ENCODE peak calls at places on chromosomes 1 and 21, in six cellular contexts. One of them, this sample, is unnamed.

GRCh38 chr1:162629651-162630050 is 2.6 kb upstream of the DDR2 start:
- DNase-seq in pancreas: no peak
- DNase-seq in BJ: peak; percentile 76
- DNase-seq in uterus: no peak
- DNase-seq in stomach: no peak
- DNase-seq in foreskin fibroblast: peak; percentile 82
- DNase-seq in this sample: no peak

GRCh38 chr1:78070758-78071157 is 25.0 kb downstream of the GIPC2 start:
- DNase-seq in pancreas: no peak
- DNase-seq in stomach: no peak
- DNase-seq in uterus: no peak
- DNase-seq in BJ: peak; percentile 74
- DNase-seq in foreskin fibroblast: peak; percentile 88
- DNase-seq in this sample: peak; percentile 47

GRCh38 chr1:210446479-210446878 is 117.8 kb downstream of the HHAT start:
- DNase-seq in uterus: no peak
- DNase-seq in foreskin fibroblast: peak; percentile 30
- DNase-seq in BJ: no peak
- DNase-seq in stomach: no peak
- DNase-seq in pancreas: no peak
- DNase-seq in this sample: no peak

GRCh38 chr21:25701529-25701928 is 33.2 kb downstream of the ATP5PF start:
- DNase-seq in stomach: no peak
- DNase-seq in pancreas: no peak
- DNase-seq in foreskin fibroblast: no peak
- DNase-seq in BJ: no peak
- DNase-seq in uterus: no peak
- DNase-seq in this sample: no peak

GRCh38 chr1:176638713-176639112 is 175.7 kb downstream of the PAPPA2 start:
- DNase-seq in stomach: no peak
- DNase-seq in BJ: no peak
- DNase-seq in uterus: peak; percentile 51
- DNase-seq in pancreas: no peak
- DNase-seq in foreskin fibroblast: no peak
- DNase-seq in this sample: no peak

GRCh38 chr1:42935313-42935624 is 23.4 kb downstream of the SLC2A1 start:
- DNase-seq in uterus: no peak
- DNase-seq in pancreas: peak; percentile 40
- DNase-seq in stomach: peak; percentile 43
- DNase-seq in foreskin fibroblast: no peak
- DNase-seq in BJ: no peak
- DNase-seq in this sample: no peak

GRCh38 chr1:47997289-47998200 is at the start of gene TRABD2B:
- DNase-seq in pancreas: peak; percentile 59
- DNase-seq in BJ: no peak
- DNase-seq in foreskin fibroblast: peak; percentile 91
- DNase-seq in stomach: peak; percentile 79
- DNase-seq in uterus: peak; percentile 81
- DNase-seq in this sample: no peak

GRCh38 chr1:30789388-30790255 is 32.0 kb upstream of the LAPTM5 start:
- DNase-seq in stomach: no peak
- DNase-seq in pancreas: no peak
- DNase-seq in foreskin fibroblast: no peak
- DNase-seq in BJ: no peak
- DNase-seq in uterus: no peak
- DNase-seq in this sample: no peak

GRCh38 chr1:97796716-97797115 is 124.1 kb downstream of the DPYD start:
- DNase-seq in BJ: no peak
- DNase-seq in foreskin fibroblast: no peak
- DNase-seq in pancreas: no peak
- DNase-seq in uterus: no peak
- DNase-seq in stomach: no peak
- DNase-seq in this sample: no peak

GRCh38 chr1:16212251-16212961 is at the start of gene ARHGEF19:
- DNase-seq in foreskin fibroblast: no peak
- DNase-seq in stomach: peak; percentile 80
- DNase-seq in BJ: no peak
- DNase-seq in pancreas: peak; percentile 83
- DNase-seq in uterus: no peak
- DNase-seq in this sample: no peak

GRCh38 chr1:29470087-29470787 is 233.9 kb downstream of the PTPRU start:
- DNase-seq in pancreas: no peak
- DNase-seq in foreskin fibroblast: no peak
- DNase-seq in uterus: peak; percentile 5
- DNase-seq in stomach: peak; percentile 18
- DNase-seq in BJ: no peak
- DNase-seq in this sample: no peak

GRCh38 chr1:150763018-150763417 is 2.6 kb downstream of the CTSS start:
- DNase-seq in BJ: no peak
- DNase-seq in foreskin fibroblast: no peak
- DNase-seq in stomach: no peak
- DNase-seq in pancreas: no peak
- DNase-seq in uterus: no peak
- DNase-seq in this sample: no peak

DNA sequence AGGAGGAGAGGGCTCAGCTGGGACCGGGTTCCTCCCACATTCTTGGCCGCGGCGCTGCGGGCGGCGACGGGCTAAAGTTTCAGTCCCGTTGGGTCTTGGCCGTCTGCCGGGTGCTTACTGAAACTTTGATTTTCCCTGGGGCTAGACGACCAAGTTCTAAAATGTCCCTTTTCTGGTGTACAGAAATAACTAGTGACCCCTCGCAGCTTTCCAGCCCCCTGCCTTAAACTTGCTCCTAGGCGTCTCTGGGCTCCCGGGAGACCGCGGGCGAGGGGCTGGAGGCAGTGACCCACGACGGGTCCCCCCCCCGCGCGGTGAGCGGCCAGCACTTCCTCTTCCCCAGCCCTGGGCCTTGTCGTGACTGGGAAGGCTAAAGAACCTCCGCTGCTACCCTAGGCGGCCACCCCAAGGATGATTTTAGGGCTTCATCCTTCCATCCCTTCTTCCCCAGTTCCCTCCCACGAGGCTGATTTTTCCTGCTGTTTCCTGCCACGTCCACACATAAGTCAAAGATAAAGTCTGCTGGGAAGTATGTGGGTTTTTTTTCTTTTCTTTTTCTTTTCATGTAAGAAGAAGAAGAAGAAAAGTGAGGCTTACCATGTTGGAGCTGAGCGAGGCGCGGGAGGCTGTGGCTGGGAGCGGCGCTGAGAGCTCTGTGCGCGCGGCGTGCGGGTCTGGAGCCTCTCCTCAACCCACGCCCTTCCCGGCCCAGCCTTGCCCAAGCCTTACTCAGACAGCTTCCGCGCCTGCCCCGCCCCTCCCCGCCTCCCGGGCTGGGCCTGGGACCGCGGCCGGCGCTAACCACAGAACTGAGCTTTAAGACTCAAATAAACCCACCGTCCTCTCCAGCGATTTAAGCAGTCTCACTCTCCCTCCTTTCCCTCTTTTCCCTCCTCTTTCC is at the start of gene S100A11:
- DNase-seq in stomach: peak; percentile 93
- DNase-seq in foreskin fibroblast: peak; percentile 96
- DNase-seq in BJ: no peak
- DNase-seq in uterus: peak; percentile 88
- DNase-seq in pancreas: peak; percentile 92
- DNase-seq in this sample: no peak
- TF ChIP-seq CTCF in stomach: no peak
- TF ChIP-seq CTCF in foreskin fibroblast: no peak
- TF ChIP-seq CTCF in BJ: no peak
- TF ChIP-seq CTCF in uterus: peak; percentile 7
- TF ChIP-seq CTCF in pancreas: no peak
- TF ChIP-seq CTCF in this sample: no peak

GRCh38 chr1:40856116-40856515 is 6.0 kb downstream of the CITED4 start:
- DNase-seq in stomach: no peak
- DNase-seq in pancreas: peak; percentile 41
- DNase-seq in foreskin fibroblast: no peak
- DNase-seq in BJ: no peak
- DNase-seq in uterus: no peak
- DNase-seq in this sample: no peak
- H3K4me3 ChIP-seq in stomach: no peak overlapping the region
- H3K4me3 ChIP-seq in pancreas: no peak overlapping the region
- H3K4me3 ChIP-seq in foreskin fibroblast: no peak overlapping the region
- H3K4me3 ChIP-seq in BJ: no peak overlapping the region
- H3K4me3 ChIP-seq in uterus: no peak overlapping the region
- H3K4me3 ChIP-seq in this sample: no peak overlapping the region

GRCh38 chr1:45359882-45360513 is 19.8 kb upstream of the MUTYH start:
- DNase-seq in BJ: no peak
- DNase-seq in pancreas: peak; percentile 49
- DNase-seq in foreskin fibroblast: peak; percentile 86
- DNase-seq in uterus: peak; percentile 64
- DNase-seq in stomach: peak; percentile 69
- DNase-seq in this sample: peak; percentile 10
- TF ChIP-seq CTCF in BJ: peak; percentile 70
- TF ChIP-seq CTCF in pancreas: peak; percentile 51
- TF ChIP-seq CTCF in foreskin fibroblast: peak; percentile 54
- TF ChIP-seq CTCF in uterus: peak; percentile 82
- TF ChIP-seq CTCF in stomach: no peak
- TF ChIP-seq CTCF in this sample: peak; percentile 73

GRCh38 chr1:40796939-40797667 is 13.5 kb downstream of the KCNQ4 start:
- DNase-seq in foreskin fibroblast: peak; percentile 29
- DNase-seq in stomach: no peak
- DNase-seq in uterus: peak; percentile 45
- DNase-seq in pancreas: no peak
- DNase-seq in BJ: no peak
- DNase-seq in this sample: no peak

GRCh38 chr1:40797668-40798010 is 14.1 kb downstream of the KCNQ4 start:
- DNase-seq in pancreas: no peak
- DNase-seq in BJ: no peak
- DNase-seq in stomach: no peak
- DNase-seq in uterus: no peak
- DNase-seq in foreskin fibroblast: no peak
- DNase-seq in this sample: no peak

GRCh38 chr1:40794915-40795715 is 11.5 kb downstream of the KCNQ4 start:
- DNase-seq in pancreas: no peak
- DNase-seq in foreskin fibroblast: no peak
- DNase-seq in BJ: no peak
- DNase-seq in uterus: no peak
- DNase-seq in stomach: no peak
- DNase-seq in this sample: no peak

GRCh38 chr1:40794048-40794447 is 10.5 kb downstream of the KCNQ4 start:
- DNase-seq in stomach: no peak
- DNase-seq in BJ: no peak
- DNase-seq in pancreas: no peak
- DNase-seq in uterus: no peak
- DNase-seq in foreskin fibroblast: no peak
- DNase-seq in this sample: no peak

DNA sequence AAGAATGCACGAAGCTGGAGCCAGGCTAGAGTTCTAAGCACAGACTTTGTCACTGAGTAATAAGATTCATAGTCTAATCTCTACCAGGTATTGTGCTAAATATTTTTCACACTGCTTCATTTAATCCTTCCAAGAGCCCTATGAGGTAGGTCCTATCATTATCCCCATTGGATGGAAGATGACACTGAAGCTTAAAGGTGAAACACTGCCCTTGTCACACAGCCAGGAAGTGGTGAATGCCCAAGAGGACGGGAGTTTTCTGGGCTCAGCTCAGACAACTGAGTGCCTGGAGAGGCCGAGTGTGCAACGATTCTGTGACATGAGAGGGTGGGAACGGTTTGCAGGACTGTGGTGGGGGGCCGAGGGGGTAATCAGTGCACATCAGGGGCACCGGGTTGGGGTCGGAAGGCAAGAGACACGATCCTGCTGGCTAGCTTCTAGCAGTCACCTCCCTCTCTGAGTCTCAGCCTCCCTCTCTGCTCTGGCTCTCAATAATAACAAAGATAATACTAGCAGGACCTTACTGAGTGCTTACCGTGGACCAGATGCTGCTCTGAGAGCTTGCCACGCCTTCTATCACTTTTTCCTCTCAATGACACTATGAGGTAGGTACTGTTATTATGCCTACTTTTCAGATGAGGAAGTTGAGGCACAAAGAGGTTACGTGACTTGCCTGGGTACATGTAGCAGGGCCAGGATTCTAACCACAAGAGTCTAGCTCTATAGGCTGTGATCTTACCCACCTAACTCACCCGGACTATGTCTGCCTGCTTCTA is 12.4 kb downstream of the KCNQ4 start:
- DNase-seq in uterus: no peak
- DNase-seq in stomach: no peak
- DNase-seq in BJ: no peak
- DNase-seq in foreskin fibroblast: no peak
- DNase-seq in pancreas: no peak
- DNase-seq in this sample: no peak
- H3K4me3 ChIP-seq in uterus: no peak overlapping the region
- H3K4me3 ChIP-seq in stomach: no peak overlapping the region
- H3K4me3 ChIP-seq in BJ: no peak overlapping the region
- H3K4me3 ChIP-seq in foreskin fibroblast: no peak overlapping the region
- H3K4me3 ChIP-seq in pancreas: no peak overlapping the region
- H3K4me3 ChIP-seq in this sample: no peak overlapping the region

GRCh38 chr1:241406421-241406820 is 49.4 kb upstream of the RGS7 start:
- DNase-seq in stomach: no peak
- DNase-seq in BJ: no peak
- DNase-seq in foreskin fibroblast: no peak
- DNase-seq in uterus: no peak
- DNase-seq in pancreas: no peak
- DNase-seq in this sample: no peak

GRCh38 chr1:241411776-241412338 is 54.9 kb upstream of the RGS7 start:
- DNase-seq in foreskin fibroblast: peak; percentile 83
- DNase-seq in BJ: peak; percentile 71
- DNase-seq in pancreas: no peak
- DNase-seq in stomach: no peak
- DNase-seq in uterus: no peak
- DNase-seq in this sample: no peak

GRCh38 chr1:241411056-241411775 is 54.2 kb upstream of the RGS7 start:
- DNase-seq in foreskin fibroblast: peak; percentile 88
- DNase-seq in pancreas: no peak
- DNase-seq in BJ: peak; percentile 29
- DNase-seq in stomach: peak; percentile 53
- DNase-seq in uterus: no peak
- DNase-seq in this sample: peak; percentile 32

GRCh38 chr1:241412646-241413045 is 55.6 kb upstream of the RGS7 start:
- DNase-seq in BJ: no peak
- DNase-seq in pancreas: no peak
- DNase-seq in foreskin fibroblast: no peak
- DNase-seq in uterus: no peak
- DNase-seq in stomach: no peak
- DNase-seq in this sample: no peak

GRCh38 chr1:241408170-241408569 is 51.2 kb upstream of the RGS7 start:
- DNase-seq in BJ: no peak
- DNase-seq in foreskin fibroblast: peak; percentile 72
- DNase-seq in pancreas: no peak
- DNase-seq in uterus: no peak
- DNase-seq in stomach: no peak
- DNase-seq in this sample: no peak
- TF ChIP-seq CTCF in BJ: no peak
- TF ChIP-seq CTCF in foreskin fibroblast: no peak
- TF ChIP-seq CTCF in pancreas: no peak
- TF ChIP-seq CTCF in uterus: no peak
- TF ChIP-seq CTCF in stomach: no peak
- TF ChIP-seq CTCF in this sample: peak; percentile 34